ENCODE peak calls at places on chromosomes 1 and 21, in ten cellular contexts. G, K, Q, A, Z, O, T, F, U and P are unnamed samples.

GRCh38 chr1:85947223-85947622 is 209.3 kb downstream of the COL24A1 start:
- DNase-seq in G (no peak), K (no peak), Q (no peak), A (no peak), Z (no peak), O (no peak), T (no peak), F (no peak), U (no peak), P (no peak)

GRCh38 chr1:210366767-210367166 is 38.1 kb downstream of the HHAT start:
- DNase-seq in G (no peak), K (no peak), Q (no peak), A (no peak), Z (no peak), O (no peak), T (no peak), F (no peak), U (no peak), P (no peak)

GRCh38 chr1:117112063-117112462 is 9.5 kb downstream of the TRIM45 start:
- DNase-seq in G (no peak), K (no peak), Q (no peak), A (no peak), Z (no peak), O (no peak), T (no peak), F (no peak), U (no peak), P (no peak)

GRCh38 chr1:41728403-41729202 is 190.1 kb downstream of the HIVEP3 start:
- DNase-seq in G (peak; percentile 25), K (no peak), Q (no peak), A (no peak), Z (no peak), O (no peak), T (no peak), F (no peak), U (no peak), P (no peak)

GRCh38 chr1:70847013-70847412 is 200.6 kb downstream of the PTGER3 start:
- DNase-seq in G (no peak), K (no peak), Q (no peak), A (no peak), Z (no peak), O (no peak), T (no peak), F (no peak), U (no peak), P (no peak)

GRCh38 chr1:212368073-212368484 is 46.6 kb downstream of the PACC1 start:
- DNase-seq in G (peak; percentile 65), K (peak; percentile 35), Q (peak; percentile 68), A (peak; percentile 83), Z (no peak), O (peak; percentile 64), T (no peak), F (no peak), U (peak; percentile 74), P (peak; percentile 35)

GRCh38 chr21:17931080-17931479 is 111.9 kb upstream of the C21orf91 start:
- DNase-seq in G (no peak), K (no peak), Q (no peak), A (no peak), Z (no peak), O (no peak), T (no peak), F (no peak), U (peak; percentile 4), P (no peak)

GRCh38 chr1:216566809-216567208 is 143.6 kb upstream of the USH2A start:
- DNase-seq in G (no peak), K (no peak), Q (no peak), A (peak; percentile 41), Z (no peak), O (no peak), T (no peak), F (no peak), U (peak; percentile 10), P (peak; percentile 6)

GRCh38 chr1:180837025-180837424 is 75.7 kb upstream of the KIAA1614 start:
- DNase-seq in G (no peak), K (no peak), Q (no peak), A (no peak), Z (no peak), O (no peak), T (no peak), F (no peak), U (no peak), P (no peak)

GRCh38 chr1:55632906-55633305 is 417.7 kb upstream of the USP24 start:
- DNase-seq in G (no peak), K (no peak), Q (no peak), A (no peak), Z (no peak), O (no peak), T (no peak), F (no peak), U (no peak), P (no peak)

GRCh38 chr21:41626038-41626437 is 118.1 kb upstream of the TMPRSS2 start:
- DNase-seq in G (no peak), K (no peak), Q (no peak), A (no peak), Z (no peak), O (no peak), T (no peak), F (no peak), U (no peak), P (no peak)

GRCh38 chr1:6612641-6613360 is 730 bp upstream of the PHF13 start:
- DNase-seq in G (peak; percentile 65), K (peak; percentile 53), Q (peak; percentile 68), A (peak; percentile 39), Z (peak; percentile 70), O (peak; percentile 62), T (no peak), F (peak; percentile 80), U (peak; percentile 38), P (no peak)

GRCh38 chr1:15073799-15074308 is 79.7 kb upstream of the TMEM51 start:
- DNase-seq in G (no peak), K (no peak), Q (no peak), A (no peak), Z (peak; percentile 28), O (no peak), T (no peak), F (no peak), U (no peak), P (no peak)

DNA sequence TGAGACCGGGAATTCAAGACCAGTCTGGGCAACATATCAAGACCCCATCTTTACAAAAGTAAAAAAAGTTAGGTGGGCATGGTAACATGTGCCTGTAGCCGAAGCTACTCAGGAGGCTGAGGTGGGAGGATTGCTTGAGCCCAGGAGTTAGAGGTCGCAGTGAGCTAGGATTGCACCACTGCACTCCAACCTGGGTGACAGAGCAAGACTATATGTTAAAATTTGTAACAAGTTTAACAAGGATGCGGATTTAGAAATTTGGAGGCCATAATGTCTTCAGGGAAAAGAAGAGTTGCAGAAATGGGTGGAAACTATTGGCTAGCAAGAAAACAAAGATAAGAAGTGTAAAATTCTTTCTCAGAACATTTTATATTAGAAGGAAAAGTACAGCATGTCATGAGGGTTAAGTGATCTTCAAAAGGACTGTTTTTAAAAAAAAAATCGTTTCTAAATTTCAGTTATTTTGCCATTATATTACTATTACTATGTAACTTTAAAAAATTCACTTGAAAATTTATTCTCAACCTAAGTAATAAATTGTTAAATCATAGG is 17.6 kb downstream of the SOAT1 start:
- DNase-seq in G (no peak), K (no peak), Q (no peak), A (no peak), Z (no peak), O (no peak), T (no peak), F (no peak), U (no peak), P (no peak)
- H3K4me3 ChIP-seq in G (no peak overlapping the region), K (no peak overlapping the region), Q (no peak overlapping the region), A (no peak overlapping the region), Z (no peak overlapping the region), O (no peak overlapping the region), T (no peak overlapping the region), F (no peak overlapping the region), U (no peak overlapping the region), P (no peak overlapping the region)

GRCh38 chr21:43929217-43929971 is 64.4 kb downstream of the AGPAT3 start:
- DNase-seq in G (peak; percentile 53), K (peak; percentile 30), Q (no peak), A (no peak), Z (peak; percentile 82), O (peak; percentile 72), T (peak; percentile 45), F (no peak), U (no peak), P (peak; percentile 87)
- TF ChIP-seq CTCF in G (no peak), K (no peak), Q (no peak), A (no peak), Z (peak; percentile 26), O (peak; percentile 40), T (peak; percentile 6), F (no peak), U (no peak), P (peak; percentile 68)

DNA sequence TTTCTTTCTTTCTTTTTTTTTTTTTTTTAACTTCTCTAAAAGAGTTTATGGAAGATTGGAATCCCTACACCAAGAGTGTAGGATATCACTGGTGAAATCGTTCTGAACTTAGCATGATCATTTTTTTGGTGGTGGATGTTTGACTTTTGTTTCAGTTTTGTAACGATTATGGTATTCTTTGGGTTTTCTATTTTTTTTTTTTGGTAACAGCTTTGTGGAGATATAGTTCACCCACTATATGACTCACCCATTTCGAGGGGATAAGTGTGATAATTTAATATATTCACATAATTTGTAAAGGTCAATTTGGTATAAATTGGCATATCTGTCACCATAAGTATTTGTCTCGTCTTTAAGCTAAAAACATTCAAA is 29.2 kb downstream of the AGPAT3 start:
- DNase-seq in G (no peak), K (no peak), Q (no peak), A (no peak), Z (no peak), O (no peak), T (no peak), F (no peak), U (no peak), P (no peak)
- H3K4me3 ChIP-seq in G (no peak overlapping the region), K (no peak overlapping the region), Q (peak overlapping the region; percentile 58), A (no peak overlapping the region), Z (peak overlapping the region; percentile 24), O (peak overlapping the region; percentile 6), T (no peak overlapping the region), F (no peak overlapping the region), U (no peak overlapping the region), P (no peak overlapping the region)

DNA sequence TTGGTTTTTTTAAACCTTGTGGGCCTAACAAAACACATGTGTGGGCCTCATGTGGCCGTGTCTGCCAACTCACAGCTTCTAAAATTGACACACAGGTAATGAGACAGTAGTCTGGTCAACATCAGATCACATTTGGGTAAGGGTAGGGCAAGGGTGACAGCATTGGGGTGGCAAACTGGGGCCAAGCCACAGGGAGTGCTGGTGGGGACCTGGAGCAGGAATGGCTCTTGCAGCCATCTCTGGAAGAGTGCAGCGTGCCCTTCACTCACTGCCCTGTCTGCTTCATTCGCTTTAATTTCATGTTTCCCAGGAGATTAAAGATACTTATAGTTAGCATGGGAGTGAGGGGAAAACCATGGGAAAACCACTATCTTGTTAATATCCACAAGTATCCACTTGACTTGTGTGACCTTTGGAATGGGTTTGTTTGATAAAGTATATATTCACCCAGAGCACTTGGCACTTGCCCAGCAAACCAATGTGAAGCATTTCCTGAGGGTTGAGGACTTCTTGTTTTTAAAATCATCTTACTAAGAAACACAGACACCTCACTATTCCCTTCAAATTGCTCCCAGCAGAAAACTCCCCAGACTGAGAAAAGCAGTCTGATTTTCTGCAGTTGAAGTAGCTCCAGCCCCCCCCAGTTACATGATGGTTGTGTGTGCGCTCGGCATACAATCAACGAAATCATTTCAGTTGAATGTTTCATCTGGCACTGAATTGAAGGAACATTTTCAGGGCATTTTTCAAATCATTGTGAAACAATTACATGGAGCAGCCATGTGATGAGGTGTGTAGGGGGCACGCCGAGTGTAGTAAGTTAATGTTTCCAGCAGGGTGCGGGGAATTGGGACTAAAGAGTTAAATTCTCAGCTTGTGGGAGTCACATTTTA is 175.7 kb downstream of the VPS13D start:
- DNase-seq in G (peak; percentile 84), K (no peak), Q (peak; percentile 93), A (peak; percentile 60), Z (no peak), O (peak; percentile 33), T (no peak), F (peak; percentile 71), U (peak; percentile 34), P (no peak)
- TF ChIP-seq CTCF in G (no peak), K (no peak), Q (peak; percentile 32), A (no peak), Z (no peak), O (no peak), T (no peak), F (peak; percentile 40), U (no peak), P (no peak)